ENCODE peak calls at places on chromosomes 1 and 21, in seven cellular contexts. Y is lower leg skin; H is GM13976; E is ovary; U is CD8-positive, alpha-beta T cell; S is transverse colon; T is brain microvascular endothelial cell. N is an unnamed sample.

GRCh38 chr1:192844360-192844759 is 35.5 kb downstream of the RGS2 start:
- DNase-seq in Y (no peak), H (no peak), E (no peak), U (no peak), S (no peak), T (no peak), N (no peak)

GRCh38 chr1:153057375-153057774 is at the start of gene SPRR2A:
- DNase-seq in Y (no peak), H (no peak), E (no peak), U (no peak), S (no peak), T (no peak), N (no peak)

GRCh38 chr1:239816090-239816812 is 275.4 kb upstream of the FMN2 start:
- DNase-seq in Y (no peak), H (no peak), E (peak), U (no peak), S (peak), T (peak), N (peak)

GRCh38 chr1:27538793-27539192 is 48.8 kb upstream of the WASF2 start:
- DNase-seq in Y (no peak), H (no peak), E (no peak), U (no peak), S (no peak), T (peak), N (no peak)

GRCh38 chr1:27137022-27137542 is 17.8 kb downstream of the SLC9A1 start:
- DNase-seq in Y (no peak), H (peak), E (no peak), U (peak), S (peak), T (no peak), N (no peak)

GRCh38 chr1:1703796-1704195 is 11.2 kb upstream of the SLC35E2B start:
- DNase-seq in Y (peak), H (no peak), E (peak), U (no peak), S (no peak), T (no peak), N (no peak)

GRCh38 chr1:3627515-3628253 is 2.9 kb downstream of the TPRG1L start:
- DNase-seq in Y (no peak), H (no peak), E (no peak), U (no peak), S (no peak), T (no peak), N (no peak)

GRCh38 chr1:114314098-114314497 is 160.4 kb upstream of the SYT6 start:
- DNase-seq in Y (no peak), H (no peak), E (no peak), U (no peak), S (no peak), T (no peak), N (no peak)

GRCh38 chr21:38652396-38652795 is 153.3 kb upstream of the ETS2 start:
- DNase-seq in Y (no peak), H (no peak), E (no peak), U (no peak), S (no peak), T (no peak), N (no peak)

GRCh38 chr1:23194119-23194984 is 22.9 kb downstream of the HTR1D start:
- DNase-seq in Y (no peak), H (no peak), E (no peak), U (no peak), S (no peak), T (peak), N (no peak)

GRCh38 chr1:181640959-181641358 is 157.6 kb downstream of the CACNA1E start:
- DNase-seq in Y (no peak), H (no peak), E (no peak), U (no peak), S (no peak), T (no peak), N (no peak)

GRCh38 chr1:39131940-39132339 is 72.6 kb upstream of the MACF1 start:
- DNase-seq in Y (no peak), H (no peak), E (no peak), U (no peak), S (no peak), T (no peak), N (no peak)

GRCh38 chr1:45610589-45611226 is 13.1 kb downstream of the CCDC17 start:
- DNase-seq in Y (no peak), H (no peak), E (no peak), U (no peak), S (no peak), T (no peak), N (no peak)

GRCh38 chr1:37708471-37708870 is 16.2 kb downstream of the CDCA8 start:
- DNase-seq in Y (no peak), H (no peak), E (no peak), U (no peak), S (no peak), T (no peak), N (no peak)

GRCh38 chr1:198788561-198789064 is 149.8 kb downstream of the PTPRC start:
- DNase-seq in Y (no peak), H (peak), E (no peak), U (peak), S (no peak), T (peak), N (no peak)
- TF ChIP-seq CTCF in Y (no peak), H (no peak), E (no peak), U (no peak), S (no peak), T (peak), N (peak)

DNA sequence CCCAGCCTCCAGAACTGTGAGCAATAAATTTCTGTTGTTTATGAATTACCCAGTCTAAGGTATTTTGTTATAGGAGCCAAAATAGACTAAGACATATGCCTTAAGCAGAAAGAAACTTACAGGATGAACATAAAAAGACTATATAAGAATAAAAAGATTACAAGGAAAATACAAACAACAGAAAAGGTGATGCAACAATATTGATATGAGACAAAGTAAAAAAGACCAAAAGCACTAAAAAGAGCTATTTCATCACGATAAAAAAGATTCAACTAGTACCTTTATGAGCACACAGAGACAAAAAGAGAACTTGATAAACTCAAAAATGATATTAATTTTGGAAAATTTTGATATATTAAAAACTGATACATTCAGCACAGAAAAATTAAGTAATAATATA is 3.2 kb upstream of the SLC22A15 start:
- DNase-seq in Y (no peak), H (no peak), E (no peak), U (no peak), S (no peak), T (no peak), N (no peak)
- TF ChIP-seq CTCF in Y (no peak), H (no peak), E (no peak), U (no peak), S (no peak), T (no peak), N (no peak)

GRCh38 chr1:171107969-171108368 is 17.3 kb downstream of the FMO3 start:
- DNase-seq in Y (no peak), H (no peak), E (no peak), U (no peak), S (no peak), T (no peak), N (no peak)
- TF ChIP-seq CTCF in Y (no peak), H (no peak), E (no peak), U (no peak), S (no peak), T (no peak), N (no peak)

DNA sequence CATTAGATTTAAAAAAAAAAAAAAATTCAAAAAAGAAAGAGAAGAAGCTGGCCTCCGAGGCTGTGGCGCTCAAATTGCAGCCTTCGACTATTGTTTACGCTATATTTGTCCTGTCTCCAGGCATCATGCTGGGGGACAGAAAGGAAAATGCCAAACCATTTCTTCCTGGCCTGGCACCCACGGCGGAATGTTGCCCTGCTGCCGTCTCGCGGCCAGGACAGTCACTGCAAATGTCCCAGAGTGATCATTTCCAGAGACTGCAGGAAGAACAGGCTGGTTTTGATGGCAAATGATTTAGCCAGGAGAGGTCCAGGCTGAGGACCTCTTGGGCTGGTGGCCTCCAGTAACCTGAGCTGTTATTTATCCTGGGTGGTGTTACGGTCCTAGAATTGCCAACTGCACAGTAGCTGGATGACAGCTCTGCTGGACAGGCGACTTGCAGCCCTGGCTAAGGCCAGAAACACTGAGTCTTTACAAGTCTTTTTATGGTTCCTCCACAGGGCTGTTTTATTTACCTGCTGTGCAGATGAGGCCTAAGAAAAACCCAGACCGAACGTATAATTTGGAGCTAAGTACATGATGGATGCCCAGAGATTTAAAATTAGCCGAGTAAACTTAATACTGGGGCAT is 30.2 kb upstream of the LRRC38 start:
- DNase-seq in Y (peak), H (no peak), E (peak), U (no peak), S (peak), T (no peak), N (no peak)
- TF ChIP-seq CTCF in Y (peak), H (no peak), E (no peak), U (no peak), S (peak), T (peak), N (peak)

GRCh38 chr1:162023547-162024501 is at the start of gene OLFML2B:
- DNase-seq in Y (peak), H (peak), E (peak), U (peak), S (peak), T (peak), N (no peak)
- TF ChIP-seq CTCF in Y (no peak), H (no peak), E (no peak), U (no peak), S (no peak), T (peak), N (peak)

GRCh38 chr1:228917342-228917741 is 182.1 kb downstream of the RHOU start:
- DNase-seq in Y (peak), H (no peak), E (no peak), U (no peak), S (no peak), T (no peak), N (no peak)
- TF ChIP-seq CTCF in Y (no peak), H (no peak), E (no peak), U (no peak), S (no peak), T (no peak), N (no peak)

DNA sequence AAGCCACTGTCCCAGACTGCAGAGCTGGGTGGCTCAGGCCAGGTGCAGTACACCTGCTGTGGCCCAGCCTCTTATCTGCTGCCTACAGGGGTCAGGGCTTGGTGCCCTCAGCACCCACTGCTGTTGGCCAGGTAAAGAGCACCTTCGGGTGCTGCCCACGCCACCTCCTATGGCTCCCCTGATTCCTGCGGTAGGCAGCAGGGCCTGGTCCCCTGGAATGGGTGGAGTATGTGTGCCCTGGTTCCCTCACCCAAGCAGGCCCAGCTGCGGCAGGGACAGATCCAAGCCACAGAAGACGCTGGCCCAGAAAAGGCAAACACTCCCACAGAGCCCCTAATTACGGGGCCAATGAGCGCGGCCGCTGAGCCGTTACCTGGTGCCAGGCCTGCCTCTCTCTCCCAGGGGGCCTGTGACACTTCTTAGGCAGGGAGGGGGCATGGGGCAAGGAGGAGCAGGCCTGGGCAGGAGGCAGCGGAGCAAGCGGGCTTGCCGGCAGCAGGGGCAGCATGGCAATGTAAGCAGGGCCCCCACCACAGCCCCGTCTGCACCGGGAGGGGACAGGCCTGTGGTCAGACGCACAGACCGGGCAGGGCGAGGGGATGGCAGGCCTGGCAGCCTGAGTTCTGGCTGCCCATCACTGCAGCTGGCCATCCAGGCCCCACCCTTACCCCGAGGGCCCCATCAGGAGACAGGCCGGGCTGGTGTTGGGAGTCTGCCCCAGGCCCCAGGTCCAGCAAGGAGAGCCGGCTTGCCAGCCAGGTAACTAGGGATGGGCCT is 19.0 kb downstream of the ESPN start:
- DNase-seq in Y (no peak), H (no peak), E (no peak), U (no peak), S (no peak), T (no peak), N (no peak)
- TF ChIP-seq CTCF in Y (no peak), H (no peak), E (no peak), U (no peak), S (no peak), T (no peak), N (no peak)